ENCODE peak calls at places on chromosomes 12 and 14, in five cellular contexts. One of them, this sample, is unnamed.

GRCh38 chr12:120869376-120869775 is 34.8 kb downstream of the SPPL3 start:
- DNase-seq in hepatocyte: no peak
- DNase-seq in neural progenitor cell: no peak
- DNase-seq in mammary epithelial cell: no peak
- DNase-seq in GM23338: no peak
- DNase-seq in this sample: no peak

GRCh38 chr14:54749727-54750126 is 152.9 kb downstream of the GCH1 start:
- DNase-seq in neural progenitor cell: no peak
- DNase-seq in hepatocyte: no peak
- DNase-seq in mammary epithelial cell: no peak
- DNase-seq in GM23338: no peak
- DNase-seq in this sample: no peak

GRCh38 chr14:105742531-105742848 is 216.1 kb downstream of the TMEM121 start:
- DNase-seq in mammary epithelial cell: no peak
- DNase-seq in neural progenitor cell: no peak
- DNase-seq in hepatocyte: no peak
- DNase-seq in GM23338: no peak
- DNase-seq in this sample: peak

GRCh38 chr12:82765971-82766705 is 79.4 kb downstream of the TMTC2 start:
- DNase-seq in hepatocyte: peak
- DNase-seq in GM23338: no peak
- DNase-seq in mammary epithelial cell: no peak
- DNase-seq in neural progenitor cell: no peak
- DNase-seq in this sample: no peak

GRCh38 chr12:78981-79380 is 12.4 kb downstream of the IQSEC3 start:
- DNase-seq in mammary epithelial cell: no peak
- DNase-seq in hepatocyte: no peak
- DNase-seq in GM23338: no peak
- DNase-seq in neural progenitor cell: no peak
- DNase-seq in this sample: no peak

GRCh38 chr12:29171421-29172258 is 22.6 kb downstream of the FAR2 start:
- DNase-seq in GM23338: no peak
- DNase-seq in hepatocyte: no peak
- DNase-seq in mammary epithelial cell: no peak
- DNase-seq in neural progenitor cell: no peak
- DNase-seq in this sample: no peak

GRCh38 chr12:2125651-2126050 is 72.9 kb downstream of the CACNA1C start:
- DNase-seq in GM23338: no peak
- DNase-seq in hepatocyte: no peak
- DNase-seq in mammary epithelial cell: no peak
- DNase-seq in neural progenitor cell: no peak
- DNase-seq in this sample: no peak

GRCh38 chr12:121986494-121987245 is 35.0 kb upstream of the BCL7A start:
- DNase-seq in GM23338: no peak
- DNase-seq in neural progenitor cell: no peak
- DNase-seq in hepatocyte: no peak
- DNase-seq in mammary epithelial cell: no peak
- DNase-seq in this sample: no peak

GRCh38 chr12:79835377-79835843 is 99.5 kb downstream of the PPP1R12A start:
- DNase-seq in hepatocyte: no peak
- DNase-seq in mammary epithelial cell: no peak
- DNase-seq in neural progenitor cell: no peak
- DNase-seq in GM23338: no peak
- DNase-seq in this sample: no peak

GRCh38 chr12:1559729-1560128 is 34.7 kb downstream of the FBXL14 start:
- DNase-seq in mammary epithelial cell: no peak
- DNase-seq in neural progenitor cell: no peak
- DNase-seq in GM23338: no peak
- DNase-seq in hepatocyte: no peak
- DNase-seq in this sample: no peak

GRCh38 chr12:47741340-47741703 is 16.0 kb upstream of the ENDOU start:
- DNase-seq in hepatocyte: peak
- DNase-seq in neural progenitor cell: no peak
- DNase-seq in GM23338: no peak
- DNase-seq in mammary epithelial cell: peak
- DNase-seq in this sample: peak

GRCh38 chr12:112716099-112717093 is 75.2 kb upstream of the RPH3A start:
- DNase-seq in neural progenitor cell: peak
- DNase-seq in GM23338: peak
- DNase-seq in mammary epithelial cell: peak
- DNase-seq in hepatocyte: no peak
- DNase-seq in this sample: peak

GRCh38 chr12:120457133-120457532 is 10.9 kb downstream of the GATC start:
- DNase-seq in neural progenitor cell: peak
- DNase-seq in GM23338: peak
- DNase-seq in hepatocyte: no peak
- DNase-seq in mammary epithelial cell: no peak
- DNase-seq in this sample: peak

GRCh38 chr12:30166416-30166815 is 382.7 kb upstream of the TMTC1 start:
- DNase-seq in hepatocyte: no peak
- DNase-seq in mammary epithelial cell: no peak
- DNase-seq in GM23338: no peak
- DNase-seq in neural progenitor cell: no peak
- DNase-seq in this sample: no peak

GRCh38 chr14:103501921-103502669 is 20.5 kb downstream of the CKB start:
- DNase-seq in mammary epithelial cell: peak
- DNase-seq in neural progenitor cell: no peak
- DNase-seq in GM23338: no peak
- DNase-seq in hepatocyte: no peak
- DNase-seq in this sample: no peak

GRCh38 chr12:100593490-100593889 is 20.0 kb downstream of the GAS2L3 start:
- DNase-seq in GM23338: no peak
- DNase-seq in mammary epithelial cell: peak
- DNase-seq in hepatocyte: no peak
- DNase-seq in neural progenitor cell: no peak
- DNase-seq in this sample: no peak

GRCh38 chr14:106185837-106186233 is 659.5 kb downstream of the TMEM121 start:
- DNase-seq in hepatocyte: no peak
- DNase-seq in GM23338: no peak
- DNase-seq in neural progenitor cell: no peak
- DNase-seq in mammary epithelial cell: no peak
- DNase-seq in this sample: peak

GRCh38 chr12:88469136-88469535 is 111.1 kb downstream of the KITLG start:
- DNase-seq in GM23338: no peak
- DNase-seq in mammary epithelial cell: no peak
- DNase-seq in hepatocyte: no peak
- DNase-seq in neural progenitor cell: no peak
- DNase-seq in this sample: no peak

GRCh38 chr14:78501901-78502300 is 331.7 kb downstream of the NRXN3 start:
- DNase-seq in neural progenitor cell: no peak
- DNase-seq in hepatocyte: no peak
- DNase-seq in GM23338: no peak
- DNase-seq in mammary epithelial cell: no peak
- DNase-seq in this sample: no peak

GRCh38 chr14:105765893-105766614 is 239.7 kb downstream of the TMEM121 start:
- DNase-seq in mammary epithelial cell: no peak
- DNase-seq in neural progenitor cell: no peak
- DNase-seq in GM23338: no peak
- DNase-seq in hepatocyte: no peak
- DNase-seq in this sample: no peak

GRCh38 chr12:121057794-121058193 is 18.7 kb upstream of the OASL start:
- DNase-seq in mammary epithelial cell: no peak
- DNase-seq in hepatocyte: no peak
- DNase-seq in GM23338: no peak
- DNase-seq in neural progenitor cell: no peak
- DNase-seq in this sample: no peak

GRCh38 chr12:42091769-42092168 is 52.9 kb downstream of the GXYLT1 start:
- DNase-seq in neural progenitor cell: peak
- DNase-seq in GM23338: no peak
- DNase-seq in mammary epithelial cell: peak
- DNase-seq in hepatocyte: no peak
- DNase-seq in this sample: no peak

GRCh38 chr12:128008341-128008740 is 258.6 kb upstream of the TMEM132C start:
- DNase-seq in mammary epithelial cell: no peak
- DNase-seq in neural progenitor cell: no peak
- DNase-seq in GM23338: no peak
- DNase-seq in hepatocyte: no peak
- DNase-seq in this sample: no peak

GRCh38 chr14:105315211-105315721 is 718 bp downstream of the PACS2 start:
- DNase-seq in mammary epithelial cell: peak
- DNase-seq in GM23338: peak
- DNase-seq in hepatocyte: peak
- DNase-seq in neural progenitor cell: peak
- DNase-seq in this sample: no peak

DNA sequence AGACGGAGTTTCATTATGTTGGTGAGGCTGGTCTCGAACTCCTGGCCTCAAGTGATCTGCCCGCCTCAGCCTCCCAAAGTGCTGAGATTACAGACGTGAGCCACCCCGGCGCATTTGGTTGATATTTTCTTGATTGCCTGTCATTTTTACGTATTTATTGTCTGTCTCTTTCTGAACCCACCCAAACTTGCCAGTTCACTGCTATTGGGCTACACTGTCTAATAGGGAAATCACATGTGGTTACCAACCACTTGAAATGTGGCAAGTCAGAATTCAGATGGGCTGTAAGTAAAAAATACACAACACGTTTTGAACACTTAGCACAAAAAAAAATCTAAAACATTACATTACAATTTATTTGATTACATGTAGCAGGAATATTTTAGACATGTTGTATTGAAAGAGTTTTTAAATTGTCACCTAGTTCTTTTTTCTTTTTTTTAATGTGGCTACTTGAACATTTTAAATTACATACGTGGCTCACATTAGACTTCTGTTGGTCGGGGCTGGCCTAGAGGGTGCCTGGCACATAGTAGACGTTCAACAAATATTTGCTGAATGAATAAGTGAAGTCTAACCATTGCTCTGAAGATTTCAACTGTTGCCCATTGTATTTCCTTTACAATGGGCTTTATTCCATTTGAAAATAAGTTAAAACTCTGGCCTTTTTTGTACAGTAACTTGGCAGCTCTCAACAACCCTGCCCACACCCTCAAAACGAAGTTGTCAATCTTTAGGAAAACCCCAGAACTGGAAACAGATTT is 1.9 kb downstream of the WSB2 start:
- DNase-seq in hepatocyte: no peak
- DNase-seq in neural progenitor cell: no peak
- DNase-seq in mammary epithelial cell: peak
- DNase-seq in GM23338: no peak
- DNase-seq in this sample: no peak
- H3K4me3 ChIP-seq in hepatocyte: peak
- H3K4me3 ChIP-seq in neural progenitor cell: no peak
- H3K4me3 ChIP-seq in mammary epithelial cell: no peak
- H3K4me3 ChIP-seq in GM23338: peak
- H3K4me3 ChIP-seq in this sample: no peak

DNA sequence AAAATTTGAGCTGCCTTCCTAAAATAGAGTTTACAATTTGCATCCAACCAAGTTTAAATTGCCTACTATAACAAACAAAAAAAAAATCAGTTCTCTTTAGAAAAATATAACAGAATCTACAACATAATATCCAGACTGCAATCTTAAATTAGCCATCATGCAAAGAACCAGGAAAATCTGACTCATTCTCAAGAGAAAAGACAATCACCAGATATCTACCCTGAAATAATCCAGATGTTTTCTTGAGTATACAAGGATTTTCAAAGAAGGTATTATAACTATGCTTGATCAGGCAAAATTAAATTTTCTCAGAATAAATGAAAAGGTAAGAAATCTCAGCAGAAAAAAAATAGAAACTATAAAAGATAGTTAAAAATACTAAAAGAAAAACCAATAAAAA is 115.6 kb downstream of the CCER1 start:
- DNase-seq in mammary epithelial cell: no peak
- DNase-seq in hepatocyte: no peak
- DNase-seq in neural progenitor cell: no peak
- DNase-seq in GM23338: no peak
- DNase-seq in this sample: no peak
- H2AFZ ChIP-seq in mammary epithelial cell: no peak
- H2AFZ ChIP-seq in hepatocyte: no peak
- H2AFZ ChIP-seq in neural progenitor cell: no peak
- H2AFZ ChIP-seq in GM23338: no peak
- H2AFZ ChIP-seq in this sample: no peak

GRCh38 chr12:131366261-131366871 is 344.5 kb upstream of the SFSWAP start:
- DNase-seq in neural progenitor cell: no peak
- DNase-seq in hepatocyte: no peak
- DNase-seq in GM23338: no peak
- DNase-seq in mammary epithelial cell: no peak
- DNase-seq in this sample: no peak
- H3K27ac ChIP-seq in neural progenitor cell: no peak
- H3K27ac ChIP-seq in hepatocyte: no peak
- H3K27ac ChIP-seq in GM23338: no peak
- H3K27ac ChIP-seq in mammary epithelial cell: no peak
- H3K27ac ChIP-seq in this sample: no peak

DNA sequence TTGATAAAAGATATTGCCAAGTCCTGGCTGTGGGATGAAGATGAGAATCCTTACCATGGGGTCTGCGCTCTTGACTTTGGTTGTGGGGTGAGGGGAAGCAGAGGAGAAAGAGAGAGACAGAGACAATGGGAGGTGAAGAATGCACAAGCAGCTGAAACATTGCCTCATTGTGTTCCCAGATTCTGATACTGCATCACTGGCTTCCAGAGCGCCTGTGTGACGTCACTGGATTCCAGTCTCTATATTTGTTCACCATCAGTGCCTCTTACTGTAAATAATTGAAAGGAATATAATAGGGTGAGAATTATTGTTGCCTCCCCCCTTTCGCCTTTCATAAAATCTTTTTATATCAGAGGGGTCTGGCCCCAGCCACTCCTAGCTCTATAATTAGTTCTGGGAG is 188.9 kb upstream of the NTF3 start:
- DNase-seq in hepatocyte: no peak
- DNase-seq in GM23338: no peak
- DNase-seq in mammary epithelial cell: no peak
- DNase-seq in neural progenitor cell: no peak
- DNase-seq in this sample: no peak
- H3K4me3 ChIP-seq in hepatocyte: no peak
- H3K4me3 ChIP-seq in GM23338: no peak
- H3K4me3 ChIP-seq in mammary epithelial cell: no peak
- H3K4me3 ChIP-seq in neural progenitor cell: no peak
- H3K4me3 ChIP-seq in this sample: no peak

GRCh38 chr14:56199976-56200577 is 81.9 kb downstream of the PELI2 start:
- DNase-seq in mammary epithelial cell: no peak
- DNase-seq in hepatocyte: no peak
- DNase-seq in neural progenitor cell: no peak
- DNase-seq in GM23338: no peak
- DNase-seq in this sample: no peak

GRCh38 chr14:56197150-56197549 is 78.9 kb downstream of the PELI2 start:
- DNase-seq in hepatocyte: no peak
- DNase-seq in mammary epithelial cell: no peak
- DNase-seq in neural progenitor cell: no peak
- DNase-seq in GM23338: no peak
- DNase-seq in this sample: no peak

GRCh38 chr14:56198438-56198837 is 80.2 kb downstream of the PELI2 start:
- DNase-seq in neural progenitor cell: no peak
- DNase-seq in mammary epithelial cell: no peak
- DNase-seq in hepatocyte: no peak
- DNase-seq in GM23338: no peak
- DNase-seq in this sample: no peak

GRCh38 chr14:56202256-56202655 is 84.0 kb downstream of the PELI2 start:
- DNase-seq in hepatocyte: no peak
- DNase-seq in neural progenitor cell: no peak
- DNase-seq in GM23338: no peak
- DNase-seq in mammary epithelial cell: no peak
- DNase-seq in this sample: no peak

GRCh38 chr14:56199095-56199975 is 81.1 kb downstream of the PELI2 start:
- DNase-seq in hepatocyte: peak
- DNase-seq in GM23338: no peak
- DNase-seq in mammary epithelial cell: peak
- DNase-seq in neural progenitor cell: no peak
- DNase-seq in this sample: no peak
- H2AFZ ChIP-seq in hepatocyte: no peak
- H2AFZ ChIP-seq in GM23338: no peak
- H2AFZ ChIP-seq in mammary epithelial cell: no peak
- H2AFZ ChIP-seq in neural progenitor cell: no peak
- H2AFZ ChIP-seq in this sample: no peak

This sample was measured in Karpas-422.